ENCODE peak calls at places on chromosomes 7 and 10, in five cellular contexts. One of them, this sample, is unnamed.

GRCh38 chr7:151014950-151015349 is 9.3 kb downstream of the ATG9B start:
- DNase-seq in EL: no peak
- DNase-seq in NB4: no peak
- DNase-seq in stimulated activated CD8-positive, alpha-beta memory T cell treated with anti-CD3 and anti-CD28 coated beads, Interleukin-12 subunit alpha, Interleukin-12 subunit beta, amount 100 ng/mL, for 4 hours: no peak
- DNase-seq in activated CD4-positive, alpha-beta memory T cell treated with anti-CD3 and anti-CD28 coated beads, Interleukin-2, amount 10 ng/mL, durations not matched to agents 7 days and 5 days: peak; percentile 61
- DNase-seq in this sample: no peak

GRCh38 chr10:34079702-34080484 is 735.2 kb downstream of the PARD3 start:
- DNase-seq in NB4: no peak
- DNase-seq in EL: no peak
- DNase-seq in activated CD4-positive, alpha-beta memory T cell treated with anti-CD3 and anti-CD28 coated beads, Interleukin-2, amount 10 ng/mL, durations not matched to agents 7 days and 5 days: no peak
- DNase-seq in stimulated activated CD8-positive, alpha-beta memory T cell treated with anti-CD3 and anti-CD28 coated beads, Interleukin-12 subunit alpha, Interleukin-12 subunit beta, amount 100 ng/mL, for 4 hours: no peak
- DNase-seq in this sample: no peak

GRCh38 chr10:9635691-9636090 is 1382.0 kb upstream of the CELF2 start:
- DNase-seq in activated CD4-positive, alpha-beta memory T cell treated with anti-CD3 and anti-CD28 coated beads, Interleukin-2, amount 10 ng/mL, durations not matched to agents 7 days and 5 days: no peak
- DNase-seq in stimulated activated CD8-positive, alpha-beta memory T cell treated with anti-CD3 and anti-CD28 coated beads, Interleukin-12 subunit alpha, Interleukin-12 subunit beta, amount 100 ng/mL, for 4 hours: no peak
- DNase-seq in NB4: no peak
- DNase-seq in EL: peak; percentile 28
- DNase-seq in this sample: no peak

GRCh38 chr7:24797270-24797669 is 40.0 kb upstream of the GSDME start:
- DNase-seq in stimulated activated CD8-positive, alpha-beta memory T cell treated with anti-CD3 and anti-CD28 coated beads, Interleukin-12 subunit alpha, Interleukin-12 subunit beta, amount 100 ng/mL, for 4 hours: no peak
- DNase-seq in NB4: no peak
- DNase-seq in activated CD4-positive, alpha-beta memory T cell treated with anti-CD3 and anti-CD28 coated beads, Interleukin-2, amount 10 ng/mL, durations not matched to agents 7 days and 5 days: no peak
- DNase-seq in EL: no peak
- DNase-seq in this sample: no peak

GRCh38 chr10:16679511-16679910 is 137.7 kb downstream of the RSU1 start:
- DNase-seq in activated CD4-positive, alpha-beta memory T cell treated with anti-CD3 and anti-CD28 coated beads, Interleukin-2, amount 10 ng/mL, durations not matched to agents 7 days and 5 days: no peak
- DNase-seq in stimulated activated CD8-positive, alpha-beta memory T cell treated with anti-CD3 and anti-CD28 coated beads, Interleukin-12 subunit alpha, Interleukin-12 subunit beta, amount 100 ng/mL, for 4 hours: no peak
- DNase-seq in NB4: no peak
- DNase-seq in EL: no peak
- DNase-seq in this sample: no peak

GRCh38 chr7:142670504-142670903 is 78.8 kb upstream of the PRSS1 start:
- DNase-seq in activated CD4-positive, alpha-beta memory T cell treated with anti-CD3 and anti-CD28 coated beads, Interleukin-2, amount 10 ng/mL, durations not matched to agents 7 days and 5 days: no peak
- DNase-seq in stimulated activated CD8-positive, alpha-beta memory T cell treated with anti-CD3 and anti-CD28 coated beads, Interleukin-12 subunit alpha, Interleukin-12 subunit beta, amount 100 ng/mL, for 4 hours: no peak
- DNase-seq in NB4: no peak
- DNase-seq in EL: no peak
- DNase-seq in this sample: no peak

GRCh38 chr7:123795917-123796316 is 47.1 kb upstream of the WASL start:
- DNase-seq in stimulated activated CD8-positive, alpha-beta memory T cell treated with anti-CD3 and anti-CD28 coated beads, Interleukin-12 subunit alpha, Interleukin-12 subunit beta, amount 100 ng/mL, for 4 hours: no peak
- DNase-seq in activated CD4-positive, alpha-beta memory T cell treated with anti-CD3 and anti-CD28 coated beads, Interleukin-2, amount 10 ng/mL, durations not matched to agents 7 days and 5 days: no peak
- DNase-seq in EL: no peak
- DNase-seq in NB4: no peak
- DNase-seq in this sample: no peak

GRCh38 chr7:151310578-151310977 is 31.0 kb upstream of the NUB1 start:
- DNase-seq in activated CD4-positive, alpha-beta memory T cell treated with anti-CD3 and anti-CD28 coated beads, Interleukin-2, amount 10 ng/mL, durations not matched to agents 7 days and 5 days: no peak
- DNase-seq in NB4: peak; percentile 52
- DNase-seq in EL: peak; percentile 11
- DNase-seq in stimulated activated CD8-positive, alpha-beta memory T cell treated with anti-CD3 and anti-CD28 coated beads, Interleukin-12 subunit alpha, Interleukin-12 subunit beta, amount 100 ng/mL, for 4 hours: no peak
- DNase-seq in this sample: peak; percentile 30

GRCh38 chr7:45687185-45687560 is 113.0 kb downstream of the ADCY1 start:
- DNase-seq in stimulated activated CD8-positive, alpha-beta memory T cell treated with anti-CD3 and anti-CD28 coated beads, Interleukin-12 subunit alpha, Interleukin-12 subunit beta, amount 100 ng/mL, for 4 hours: no peak
- DNase-seq in NB4: no peak
- DNase-seq in EL: no peak
- DNase-seq in activated CD4-positive, alpha-beta memory T cell treated with anti-CD3 and anti-CD28 coated beads, Interleukin-2, amount 10 ng/mL, durations not matched to agents 7 days and 5 days: peak; percentile 9
- DNase-seq in this sample: no peak

GRCh38 chr7:42414961-42415505 is 178.0 kb upstream of the GLI3 start:
- DNase-seq in stimulated activated CD8-positive, alpha-beta memory T cell treated with anti-CD3 and anti-CD28 coated beads, Interleukin-12 subunit alpha, Interleukin-12 subunit beta, amount 100 ng/mL, for 4 hours: no peak
- DNase-seq in NB4: no peak
- DNase-seq in EL: no peak
- DNase-seq in activated CD4-positive, alpha-beta memory T cell treated with anti-CD3 and anti-CD28 coated beads, Interleukin-2, amount 10 ng/mL, durations not matched to agents 7 days and 5 days: no peak
- DNase-seq in this sample: peak; percentile 66

GRCh38 chr7:90747521-90747920 is 151.4 kb downstream of the CDK14 start:
- DNase-seq in NB4: no peak
- DNase-seq in stimulated activated CD8-positive, alpha-beta memory T cell treated with anti-CD3 and anti-CD28 coated beads, Interleukin-12 subunit alpha, Interleukin-12 subunit beta, amount 100 ng/mL, for 4 hours: no peak
- DNase-seq in activated CD4-positive, alpha-beta memory T cell treated with anti-CD3 and anti-CD28 coated beads, Interleukin-2, amount 10 ng/mL, durations not matched to agents 7 days and 5 days: no peak
- DNase-seq in EL: no peak
- DNase-seq in this sample: no peak